ENCODE peak calls at places on chromosome 10, in eight cellular contexts. D is cardiac muscle cell; L is HepG2; U is NCI-H2081; V is activated CD4-positive, alpha-beta T cell treated with anti-CD3 and anti-CD28 coated beads for 24 hours; N is Jurkat, Clone E6-1; P is fibroblast of villous mesenchyme; A is keratinocyte. K is an unnamed sample.

GRCh38 chr10:89591796-89592271 is 53.2 kb downstream of the PANK1 start:
- DNase-seq in N (no peak), D (peak; percentile 58), V (no peak), A (no peak), P (peak; percentile 67), U (no peak), L (no peak), K (peak; percentile 43)

GRCh38 chr10:109934958-109935793 is 11.9 kb upstream of the XPNPEP1 start:
- DNase-seq in P (peak; percentile 72), N (peak; percentile 33), U (peak; percentile 30), L (no peak), D (peak; percentile 19), A (no peak), V (no peak), K (peak; percentile 64)

GRCh38 chr10:111974325-111974724 is 209.2 kb downstream of the GPAM start:
- DNase-seq in N (no peak), V (no peak), A (no peak), P (no peak), D (no peak), U (no peak), L (no peak), K (no peak)

GRCh38 chr10:17115683-17116082 is 13.9 kb downstream of the CUBN start:
- DNase-seq in P (peak; percentile 35), N (no peak), V (no peak), L (no peak), D (no peak), A (peak; percentile 4), U (no peak), K (peak; percentile 37)

GRCh38 chr10:78185693-78186055 is 152.0 kb downstream of the RPS24 start:
- DNase-seq in L (no peak), N (no peak), V (no peak), A (no peak), U (no peak), D (no peak), P (no peak), K (no peak)

GRCh38 chr10:119715628-119716505 is 10.0 kb upstream of the INPP5F start:
- DNase-seq in L (peak; percentile 38), U (no peak), N (no peak), D (no peak), A (no peak), P (no peak), V (no peak), K (peak; percentile 33)

GRCh38 chr10:5944389-5945202 is 32.7 kb downstream of the IL15RA start:
- DNase-seq in N (no peak), V (no peak), D (no peak), P (peak; percentile 100), L (no peak), U (peak; percentile 62), A (peak; percentile 63), K (peak; percentile 98)

GRCh38 chr10:12597800-12598750 is 248.7 kb downstream of the CAMK1D start:
- DNase-seq in V (no peak), N (no peak), D (no peak), U (peak; percentile 75), P (no peak), A (no peak), L (no peak), K (no peak)

GRCh38 chr10:81428456-81429134 is 446.4 kb upstream of the NRG3 start:
- DNase-seq in U (no peak), A (no peak), P (no peak), D (no peak), N (no peak), L (no peak), V (no peak), K (peak; percentile 2)

GRCh38 chr10:49844775-49845561 is 82.8 kb upstream of the OGDHL start:
- DNase-seq in A (no peak), U (no peak), P (peak; percentile 89), V (no peak), L (peak; percentile 20), D (no peak), N (no peak), K (peak; percentile 76)

GRCh38 chr10:91759581-91759986 is 38.6 kb upstream of the TNKS2 start:
- DNase-seq in L (no peak), V (no peak), N (no peak), D (no peak), A (no peak), U (no peak), P (no peak), K (peak; percentile 65)

GRCh38 chr10:117262296-117263293 is 21.7 kb downstream of the SLC18A2 start:
- DNase-seq in D (no peak), U (no peak), N (no peak), V (no peak), L (peak; percentile 12), P (no peak), A (no peak), K (no peak)

GRCh38 chr10:16853201-16853600 is 36.0 kb upstream of the RSU1 start:
- DNase-seq in V (no peak), D (peak; percentile 47), N (peak; percentile 44), P (peak; percentile 58), A (no peak), L (peak; percentile 10), U (peak; percentile 19), K (peak; percentile 40)

GRCh38 chr10:24415455-24416169 is 206.7 kb downstream of the KIAA1217 start:
- DNase-seq in D (peak; percentile 29), P (peak; percentile 30), U (no peak), L (no peak), A (no peak), N (no peak), V (no peak), K (peak; percentile 35)

GRCh38 chr10:127135844-127136577 is 60.4 kb downstream of the INSYN2A start:
- DNase-seq in U (no peak), P (no peak), D (no peak), N (no peak), V (no peak), A (no peak), L (no peak), K (no peak)

GRCh38 chr10:73905256-73906018 is 5.5 kb upstream of the PLAU start:
- DNase-seq in D (no peak), A (no peak), U (peak; percentile 3), V (no peak), N (no peak), L (no peak), P (no peak), K (no peak)

K was measured in mesenchymal stem cell.